ENCODE peak calls at places on chromosomes 11 and 22, in seven cellular contexts. B is stimulated activated CD4-positive, alpha-beta T cell treated with anti-CD3 and anti-CD28 coated beads, Interleukin-1b, Interleukin-23, amount 100 ng/mL, for 1 hour; Q is mammary epithelial cell; U is ELR; P is MV-4-11; V is dorsolateral prefrontal cortex; X is astrocyte of the cerebellum. E is an unnamed sample.

GRCh38 chr11:124825876-124826275 is 25.7 kb upstream of the MSANTD2 start:
- DNase-seq in Q (no peak), V (no peak), P (no peak), B (no peak), X (no peak), U (no peak), E (no peak)

GRCh38 chr11:66868726-66869291 is 11.9 kb downstream of the LRFN4 start:
- DNase-seq in Q (peak), X (no peak), B (peak), V (no peak), U (peak), P (no peak), E (no peak)

GRCh38 chr11:27626938-27627586 is 73.2 kb downstream of the BDNF start:
- DNase-seq in B (no peak), Q (no peak), P (no peak), U (no peak), V (no peak), X (no peak), E (no peak)

GRCh38 chr22:32574397-32574796 is 99.8 kb downstream of the FBXO7 start:
- DNase-seq in B (no peak), U (no peak), P (peak), Q (peak), X (no peak), V (no peak), E (no peak)

GRCh38 chr11:2694995-2695939 is 4.5 kb downstream of the KCNQ1OT1 start:
- DNase-seq in Q (no peak), V (no peak), P (no peak), B (no peak), U (no peak), X (no peak), E (no peak)

GRCh38 chr11:120562806-120563425 is 51.4 kb downstream of the GRIK4 start:
- DNase-seq in B (no peak), Q (no peak), U (no peak), X (no peak), V (no peak), P (no peak), E (peak)

GRCh38 chr11:80441821-80442220 is 1001.0 kb upstream of the TENM4 start:
- DNase-seq in V (no peak), P (no peak), B (no peak), X (no peak), Q (peak), U (no peak), E (no peak)

GRCh38 chr11:14312736-14313438 is 46.1 kb downstream of the RRAS2 start:
- DNase-seq in P (no peak), Q (no peak), B (no peak), U (peak), X (no peak), V (no peak), E (peak)

GRCh38 chr11:104946907-104947306 is 21.5 kb downstream of the CASP4 start:
- DNase-seq in U (peak), P (peak), X (peak), B (no peak), Q (peak), V (no peak), E (no peak)

GRCh38 chr11:93075782-93076181 is 106.3 kb downstream of the MTNR1B start:
- DNase-seq in Q (no peak), X (no peak), V (no peak), P (no peak), B (no peak), U (no peak), E (no peak)

GRCh38 chr11:40597546-40598113 is 861.8 kb downstream of the LRRC4C start:
- DNase-seq in X (no peak), Q (no peak), B (no peak), U (no peak), P (no peak), V (no peak), E (no peak)

GRCh38 chr11:83895516-83895915 is 609.3 kb upstream of the CCDC90B start:
- DNase-seq in V (no peak), B (no peak), U (no peak), P (no peak), Q (no peak), X (no peak), E (no peak)

GRCh38 chr22:45104313-45104712 is 59.4 kb upstream of the NUP50 start:
- DNase-seq in Q (no peak), B (no peak), P (no peak), U (no peak), X (no peak), V (no peak), E (no peak)

GRCh38 chr22:37193629-37194191 is 5.7 kb upstream of the C1QTNF6 start:
- DNase-seq in U (peak), B (no peak), P (peak), X (no peak), V (no peak), Q (peak), E (no peak)

GRCh38 chr11:12845739-12846358 is 163.3 kb upstream of the RASSF10 start:
- DNase-seq in B (no peak), P (no peak), X (no peak), U (peak), V (peak), Q (no peak), E (peak)

GRCh38 chr11:43614214-43614613 is 66.3 kb upstream of the HSD17B12 start:
- DNase-seq in P (no peak), U (no peak), X (no peak), V (no peak), Q (no peak), B (no peak), E (no peak)

GRCh38 chr11:19589567-19590260 is 122.9 kb upstream of the NAV2 start:
- DNase-seq in Q (no peak), B (no peak), X (no peak), V (no peak), P (no peak), U (no peak), E (no peak)

GRCh38 chr11:69400140-69400539 is 81.3 kb upstream of the LINC01488 start:
- DNase-seq in V (no peak), Q (no peak), P (no peak), U (no peak), X (no peak), B (no peak), E (no peak)

E was measured in posterior cingulate gyrus.